ENCODE peak calls at places on chromosomes 6 and 20, in eight cellular contexts. L is AG04450; O is left ventricle myocardium inferior; Q is H9; S is psoas muscle; U is CD8-positive, alpha-beta T cell; F is testis; P is SJSA1. X is an unnamed sample.

GRCh38 chr6:20997143-20997792 is 463.0 kb downstream of the CDKAL1 start:
- DNase-seq in Q (no peak), O (no peak), F (no peak), S (no peak), L (no peak), P (peak), U (no peak), X (no peak)

GRCh38 chr6:106534564-106534982 is 94.7 kb downstream of the RTN4IP1 start:
- DNase-seq in F (no peak), U (no peak), Q (no peak), O (no peak), S (no peak), L (no peak), P (no peak), X (no peak)

GRCh38 chr20:53343433-53343832 is 250.2 kb downstream of the ZNF217 start:
- DNase-seq in P (no peak), U (no peak), S (no peak), O (no peak), F (no peak), L (no peak), Q (no peak), X (no peak)

GRCh38 chr20:43570496-43570895 is 11.7 kb downstream of the SGK2 start:
- DNase-seq in Q (no peak), U (no peak), F (no peak), L (no peak), S (no peak), O (no peak), P (no peak), X (no peak)

GRCh38 chr20:55014766-55015165 is 539.4 kb downstream of the DOK5 start:
- DNase-seq in F (no peak), P (no peak), L (no peak), U (no peak), Q (no peak), S (no peak), O (no peak), X (no peak)

GRCh38 chr6:17305219-17306001 is 24.2 kb downstream of the RBM24 start:
- DNase-seq in L (no peak), U (no peak), F (no peak), S (no peak), Q (no peak), O (no peak), P (no peak), X (no peak)

GRCh38 chr6:117605169-117605826 is 3.0 kb upstream of the GOPC start:
- DNase-seq in P (peak), L (peak), U (peak), F (peak), S (no peak), Q (peak), O (no peak), X (peak)

GRCh38 chr6:18155864-18156396 is 708 bp downstream of the KDM1B start:
- DNase-seq in U (peak), F (peak), Q (peak), O (peak), S (peak), L (no peak), P (peak), X (peak)

GRCh38 chr6:169954977-169955376 is 203.6 kb downstream of the ERMARD start:
- DNase-seq in F (no peak), S (no peak), O (no peak), U (no peak), P (no peak), L (no peak), Q (no peak), X (no peak)

GRCh38 chr6:80210618-80211017 is 104.1 kb downstream of the BCKDHB start:
- DNase-seq in O (peak), P (no peak), S (no peak), U (no peak), L (no peak), F (peak), Q (peak), X (no peak)

GRCh38 chr6:37244430-37245310 is 12.9 kb upstream of the TBC1D22B start:
- DNase-seq in O (peak), S (peak), P (peak), Q (no peak), F (peak), L (peak), U (no peak), X (no peak)

GRCh38 chr20:32468860-32469259 is 110.7 kb downstream of the ASXL1 start:
- DNase-seq in S (no peak), F (no peak), L (no peak), O (no peak), P (no peak), Q (no peak), U (no peak), X (no peak)
- H3K27ac ChIP-seq in S (no peak), F (no peak), L (no peak), O (peak), P (no peak), Q (no peak), U (no peak), X (no peak)

DNA sequence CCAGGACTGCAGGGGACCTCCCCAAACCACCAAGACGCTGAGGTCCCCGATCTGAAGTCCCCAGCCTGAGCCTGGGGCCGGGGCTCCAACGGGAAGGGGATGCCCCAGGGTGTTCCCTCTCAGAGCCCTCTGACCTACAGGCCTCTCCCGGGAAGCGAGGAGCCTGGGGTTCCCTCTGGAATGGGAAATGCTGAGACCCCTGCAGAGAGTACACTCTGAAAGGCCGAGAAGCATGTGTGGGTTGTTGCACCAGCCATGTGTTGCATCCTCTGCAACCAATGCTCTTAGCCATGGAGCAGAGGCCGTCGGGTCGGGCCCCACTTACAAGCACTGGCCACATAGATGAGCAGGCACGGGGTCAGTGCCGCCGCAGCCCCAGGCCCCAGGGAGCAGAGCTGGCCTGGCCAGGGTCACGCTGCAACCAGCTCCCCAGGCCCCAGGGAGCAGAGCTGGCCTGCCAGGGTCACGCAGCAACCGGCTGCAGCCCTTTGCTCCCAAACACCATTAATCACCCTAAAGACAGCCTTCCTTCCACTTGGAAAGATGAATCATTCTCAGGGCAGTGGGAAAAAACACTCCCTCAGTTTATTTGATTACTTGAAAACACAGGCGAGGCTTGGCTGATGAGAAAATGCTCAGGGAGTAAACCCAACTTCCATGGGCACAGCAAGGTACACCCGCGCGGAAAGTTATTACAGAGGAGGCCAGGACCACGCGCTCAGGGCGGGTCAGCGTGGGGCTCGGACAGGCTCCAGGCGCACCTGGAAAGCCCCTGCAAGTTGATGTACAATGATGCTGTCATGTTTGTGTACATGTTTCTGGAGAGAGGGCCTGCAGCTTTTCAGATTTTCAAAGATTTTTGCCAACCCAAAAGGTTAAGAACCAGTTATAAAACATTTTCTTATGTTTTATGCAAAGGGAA is 78.0 kb upstream of the AFDN start:
- DNase-seq in L (no peak), U (no peak), S (no peak), Q (no peak), P (no peak), O (no peak), F (no peak), X (no peak)
- H3K27ac ChIP-seq in L (no peak), U (no peak), S (no peak), Q (no peak), P (no peak), O (no peak), F (no peak), X (no peak)

GRCh38 chr6:148868901-148869300 is 122.1 kb downstream of the UST start:
- DNase-seq in F (no peak), Q (no peak), S (no peak), U (no peak), P (no peak), L (no peak), O (no peak), X (no peak)

GRCh38 chr6:148873868-148874267 is 127.0 kb downstream of the UST start:
- DNase-seq in O (no peak), U (no peak), L (no peak), F (no peak), S (no peak), P (no peak), Q (no peak), X (no peak)

GRCh38 chr6:148869589-148869988 is 122.8 kb downstream of the UST start:
- DNase-seq in L (peak), F (no peak), U (no peak), P (peak), Q (no peak), O (no peak), S (no peak), X (no peak)

GRCh38 chr6:148874698-148875293 is 128.0 kb downstream of the UST start:
- DNase-seq in Q (no peak), L (no peak), U (no peak), F (no peak), P (no peak), S (no peak), O (peak), X (no peak)

GRCh38 chr6:148873154-148873553 is 126.3 kb downstream of the UST start:
- DNase-seq in U (no peak), P (no peak), F (no peak), L (no peak), Q (no peak), O (no peak), S (no peak), X (no peak)
- H3K27ac ChIP-seq in U (no peak), P (no peak), F (no peak), L (no peak), Q (no peak), O (no peak), S (no peak), X (no peak)

GRCh38 chr20:50386641-50386960 is 123.6 kb upstream of the PTPN1 start:
- DNase-seq in L (no peak), U (no peak), P (no peak), F (no peak), S (no peak), O (no peak), Q (no peak), X (no peak)
- H3K27ac ChIP-seq in L (no peak), U (no peak), P (no peak), F (no peak), S (no peak), O (no peak), Q (no peak), X (peak)

DNA sequence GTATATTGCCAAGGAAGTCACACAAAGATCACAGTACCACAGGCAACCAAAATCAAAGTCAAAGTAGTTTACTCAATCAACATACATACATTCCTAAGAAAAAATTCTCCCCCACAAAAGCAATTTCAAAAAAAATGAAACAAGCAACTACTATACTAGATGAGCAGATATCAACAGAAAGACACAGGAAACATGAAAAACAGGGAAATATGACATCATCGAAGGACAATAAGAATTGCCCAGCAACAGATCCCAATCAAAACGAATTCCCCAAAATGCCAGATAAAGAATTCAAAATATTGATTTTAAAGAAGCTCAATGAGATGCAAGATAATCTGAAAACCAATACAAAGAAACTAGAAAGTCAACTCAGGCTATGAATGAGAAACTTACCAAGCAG is 219.7 kb upstream of the TAB2 start:
- DNase-seq in S (no peak), O (no peak), Q (no peak), F (no peak), U (no peak), P (no peak), L (no peak), X (no peak)
- H3K27ac ChIP-seq in S (no peak), O (no peak), Q (no peak), F (no peak), U (no peak), P (no peak), L (no peak), X (no peak)

X was measured in CD8-positive, alpha-beta memory T cell.